ENCODE peak calls at places on chromosomes 3 and 15, in eight cellular contexts. Z is fibroblast of lung; M is thoracic aorta; I is heart left ventricle; B is mammary epithelial cell; E is body of pancreas; F is tibial artery; H is effector memory CD4-positive, alpha-beta T cell. Q is an unnamed sample. For H3K4me1, the result is how much of the 10 kb centered on the place peaks cover.

GRCh38 chr3:125107384-125107783 is 51.6 kb upstream of the HEG1 start:
- DNase-seq in E (no peak), F (no peak), M (no peak), H (no peak), I (no peak), Z (no peak), B (no peak), Q (no peak)

GRCh38 chr3:189355481-189356201 is 183.9 kb downstream of the TPRG1 start:
- DNase-seq in E (no peak), Z (peak), B (peak), M (no peak), F (no peak), I (no peak), H (no peak), Q (no peak)

GRCh38 chr3:9396301-9396631 is 1.1 kb upstream of the SETD5 start:
- DNase-seq in M (peak), Z (peak), I (no peak), E (peak), F (peak), H (peak), B (peak), Q (peak)

GRCh38 chr3:39809995-39810595 is 686 bp downstream of the MYRIP start:
- DNase-seq in E (peak), B (no peak), H (no peak), Z (no peak), M (no peak), F (no peak), I (no peak), Q (no peak)

GRCh38 chr3:18888370-18888769 is 259.9 kb upstream of the KCNH8 start:
- DNase-seq in E (no peak), H (no peak), I (no peak), M (no peak), B (no peak), Z (no peak), F (no peak), Q (no peak)

GRCh38 chr3:107928084-107928445 is 162.8 kb downstream of the CD47 start:
- DNase-seq in Z (peak), I (no peak), E (no peak), M (no peak), B (peak), H (no peak), F (no peak), Q (no peak)

GRCh38 chr15:80512729-80513670 is 108.8 kb downstream of the ARNT2 start:
- DNase-seq in I (no peak), H (no peak), F (no peak), M (no peak), Z (no peak), E (no peak), B (peak), Q (no peak)

GRCh38 chr3:197381371-197381770 is 83.0 kb upstream of the DLG1 start:
- DNase-seq in M (no peak), B (no peak), H (no peak), Z (no peak), I (no peak), F (peak), E (no peak), Q (no peak)

GRCh38 chr3:19886404-19886803 is 47.6 kb downstream of the EFHB start:
- DNase-seq in I (no peak), H (no peak), Z (no peak), E (no peak), F (no peak), B (peak), M (no peak), Q (no peak)

GRCh38 chr15:77546050-77546501 is 86.6 kb downstream of the LINGO1 start:
- DNase-seq in M (no peak), I (no peak), H (no peak), E (no peak), B (peak), Z (peak), F (no peak), Q (no peak)

GRCh38 chr3:108818404-108818803 is 4.2 kb upstream of the TRAT1 start:
- DNase-seq in F (no peak), H (peak), E (peak), I (no peak), B (peak), Z (peak), M (no peak), Q (no peak)

GRCh38 chr3:104907507-104907906 is 459.2 kb upstream of the ALCAM start:
- DNase-seq in I (no peak), F (no peak), H (no peak), E (no peak), B (peak), Z (peak), M (no peak), Q (no peak)

GRCh38 chr3:67832807-67833206 is 178.4 kb upstream of the SUCLG2 start:
- DNase-seq in Z (no peak), M (no peak), F (no peak), I (no peak), H (no peak), E (no peak), B (no peak), Q (no peak)

GRCh38 chr3:5021571-5022092 is 42.4 kb downstream of the BHLHE40 start:
- DNase-seq in E (no peak), I (no peak), F (no peak), Z (peak), H (no peak), M (no peak), B (peak), Q (no peak)

GRCh38 chr15:40776537-40777141 is 6.9 kb downstream of the C15orf62 start:
- DNase-seq in Z (peak), M (no peak), B (peak), F (no peak), E (peak), H (no peak), I (no peak), Q (peak)

GRCh38 chr3:37887062-37887461 is 25.4 kb downstream of the CTDSPL start:
- DNase-seq in H (no peak), M (no peak), I (no peak), E (no peak), F (no peak), Z (no peak), B (no peak), Q (peak)

GRCh38 chr15:77019476-77020331 is 24.8 kb downstream of the PSTPIP1 start:
- DNase-seq in H (no peak), B (peak), M (no peak), Z (peak), F (peak), I (peak), E (no peak), Q (no peak)

GRCh38 chr15:50012790-50013189 is 106.2 kb downstream of the ATP8B4 start:
- DNase-seq in B (no peak), Z (no peak), M (no peak), H (no peak), E (no peak), F (no peak), I (no peak), Q (no peak)

DNA sequence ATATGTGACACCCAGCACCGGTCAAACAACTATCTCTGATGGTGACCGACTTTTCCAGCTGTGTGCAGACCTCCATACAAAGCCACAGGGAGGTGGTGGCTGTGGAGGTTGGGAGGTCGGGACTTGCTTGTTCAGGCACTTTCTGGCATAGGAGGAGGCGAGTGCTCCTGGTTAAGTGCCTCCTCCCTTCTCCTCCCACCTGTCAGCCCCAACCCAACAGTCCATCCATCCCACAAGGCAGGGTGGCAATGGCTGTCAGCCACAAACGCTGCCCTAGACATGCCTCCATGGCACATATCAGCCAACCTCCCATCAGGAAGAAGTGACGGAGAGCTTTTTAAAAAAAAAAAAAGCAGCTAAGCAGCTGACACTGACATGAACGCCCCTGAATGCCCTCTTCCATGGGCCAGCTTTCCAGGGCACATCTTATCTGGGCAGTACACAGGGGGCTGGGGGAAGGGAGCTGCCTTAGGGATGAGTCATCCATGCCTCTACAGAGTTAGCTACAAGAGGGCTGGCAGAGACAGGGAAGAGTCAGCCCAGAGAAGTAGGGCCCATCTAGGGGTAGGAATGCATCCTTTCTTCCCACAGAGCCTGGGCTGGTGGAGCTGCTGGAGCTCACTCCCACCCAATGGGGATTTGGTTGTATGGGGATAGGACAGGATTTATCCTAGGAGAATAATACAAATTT is 41.2 kb downstream of the CCDC12 start:
- DNase-seq in I (peak), E (peak), Z (peak), B (peak), F (peak), H (no peak), M (peak), Q (peak)
- H3K4me1 ChIP-seq in I (half or more), E (half or more), Z (half or more), B (half or more), F (half or more), H (under half), M (half or more), Q (under half)

GRCh38 chr3:123606527-123606926 is 21.7 kb upstream of the HACD2 start:
- DNase-seq in H (no peak), M (no peak), B (no peak), E (no peak), Z (no peak), I (no peak), F (no peak), Q (no peak)
- H3K4me1 ChIP-seq in H (under half), M (under half), B (under half), E (under half), Z (under half), I (under half), F (under half), Q (under half)

GRCh38 chr3:42849017-42849416 is 26.7 kb downstream of the CYP8B1 start:
- DNase-seq in B (no peak), M (no peak), Z (no peak), H (no peak), I (no peak), F (no peak), E (no peak), Q (no peak)

GRCh38 chr3:42850263-42850662 is 25.4 kb downstream of the CYP8B1 start:
- DNase-seq in B (no peak), F (no peak), Z (no peak), I (no peak), M (no peak), E (no peak), H (no peak), Q (no peak)

GRCh38 chr3:42844815-42845214 is 30.9 kb downstream of the CYP8B1 start:
- DNase-seq in B (no peak), I (no peak), H (no peak), Z (no peak), M (no peak), F (no peak), E (no peak), Q (no peak)

GRCh38 chr3:42846682-42847522 is 28.8 kb downstream of the CYP8B1 start:
- DNase-seq in H (no peak), Z (no peak), E (peak), F (no peak), B (no peak), M (no peak), I (no peak), Q (no peak)

GRCh38 chr3:42847731-42848130 is 27.9 kb downstream of the CYP8B1 start:
- DNase-seq in Z (no peak), I (no peak), M (no peak), E (no peak), F (no peak), H (no peak), B (no peak), Q (no peak)
- H3K4me1 ChIP-seq in Z (under half), I (under half), M (under half), E (under half), F (half or more), H (under half), B (under half), Q (under half)

DNA sequence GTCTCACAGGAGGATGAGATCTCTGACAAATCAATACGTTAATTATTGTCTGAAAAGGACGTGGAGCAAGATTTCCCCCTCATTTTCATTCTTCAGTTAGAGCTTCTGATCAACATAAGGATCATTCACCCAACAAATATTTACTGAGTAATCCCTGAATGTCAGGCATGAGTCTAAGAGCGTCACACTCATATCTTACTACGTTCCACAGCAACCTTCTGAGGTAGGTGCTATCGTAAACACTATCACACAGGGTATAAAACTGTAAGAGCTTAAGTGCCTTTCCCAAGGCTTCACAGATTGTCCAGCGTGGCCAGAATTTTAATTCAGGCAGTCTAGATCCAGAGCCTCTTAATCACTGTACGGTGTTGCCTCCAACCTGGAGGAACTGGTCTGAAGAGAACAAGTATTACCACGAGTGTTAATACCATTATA is 10.6 kb upstream of the TM4SF1 start:
- DNase-seq in I (no peak), Z (peak), H (no peak), F (no peak), B (peak), E (no peak), M (no peak), Q (no peak)
- H3K4me1 ChIP-seq in I (under half), Z (under half), H (under half), F (under half), B (under half), E (half or more), M (under half), Q (under half)

DNA sequence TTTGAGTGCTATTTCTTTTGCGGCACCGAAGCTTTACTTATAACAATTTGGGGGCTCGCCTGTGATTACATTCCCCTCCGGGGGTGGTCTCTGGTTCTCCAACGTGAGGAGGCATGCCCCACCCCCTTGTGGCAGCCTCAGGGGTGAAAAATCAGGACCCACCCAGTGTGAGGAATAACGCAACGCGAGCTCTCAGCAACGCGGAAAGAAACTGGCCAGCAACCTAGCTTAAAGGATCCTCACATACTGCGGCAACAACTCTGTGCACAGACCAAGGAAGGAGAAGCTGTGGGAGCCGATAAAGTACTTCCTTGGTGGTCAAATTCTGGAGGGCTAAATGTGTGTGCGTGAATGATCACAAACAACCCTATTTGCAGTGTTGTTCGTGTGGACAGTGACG is 5.8 kb downstream of the IQCF1 start:
- DNase-seq in E (no peak), I (no peak), M (no peak), Z (no peak), H (no peak), B (no peak), F (no peak), Q (no peak)
- H3K4me1 ChIP-seq in E (under half), I (under half), M (under half), Z (under half), H (under half), B (under half), F (under half), Q (under half)

GRCh38 chr15:73599934-73600333 is 33.3 kb downstream of the NPTN start:
- DNase-seq in E (no peak), H (no peak), Z (peak), F (no peak), B (peak), I (no peak), M (no peak), Q (no peak)

GRCh38 chr15:73602444-73602843 is 30.7 kb downstream of the NPTN start:
- DNase-seq in E (no peak), B (no peak), F (no peak), M (no peak), I (no peak), H (no peak), Z (no peak), Q (no peak)

GRCh38 chr15:73600413-73601050 is 32.7 kb downstream of the NPTN start:
- DNase-seq in H (no peak), I (no peak), M (no peak), B (no peak), E (no peak), F (no peak), Z (no peak), Q (no peak)

GRCh38 chr15:73602992-73603391 is 30.2 kb downstream of the NPTN start:
- DNase-seq in B (no peak), E (no peak), I (no peak), F (no peak), H (no peak), M (no peak), Z (no peak), Q (no peak)

DNA sequence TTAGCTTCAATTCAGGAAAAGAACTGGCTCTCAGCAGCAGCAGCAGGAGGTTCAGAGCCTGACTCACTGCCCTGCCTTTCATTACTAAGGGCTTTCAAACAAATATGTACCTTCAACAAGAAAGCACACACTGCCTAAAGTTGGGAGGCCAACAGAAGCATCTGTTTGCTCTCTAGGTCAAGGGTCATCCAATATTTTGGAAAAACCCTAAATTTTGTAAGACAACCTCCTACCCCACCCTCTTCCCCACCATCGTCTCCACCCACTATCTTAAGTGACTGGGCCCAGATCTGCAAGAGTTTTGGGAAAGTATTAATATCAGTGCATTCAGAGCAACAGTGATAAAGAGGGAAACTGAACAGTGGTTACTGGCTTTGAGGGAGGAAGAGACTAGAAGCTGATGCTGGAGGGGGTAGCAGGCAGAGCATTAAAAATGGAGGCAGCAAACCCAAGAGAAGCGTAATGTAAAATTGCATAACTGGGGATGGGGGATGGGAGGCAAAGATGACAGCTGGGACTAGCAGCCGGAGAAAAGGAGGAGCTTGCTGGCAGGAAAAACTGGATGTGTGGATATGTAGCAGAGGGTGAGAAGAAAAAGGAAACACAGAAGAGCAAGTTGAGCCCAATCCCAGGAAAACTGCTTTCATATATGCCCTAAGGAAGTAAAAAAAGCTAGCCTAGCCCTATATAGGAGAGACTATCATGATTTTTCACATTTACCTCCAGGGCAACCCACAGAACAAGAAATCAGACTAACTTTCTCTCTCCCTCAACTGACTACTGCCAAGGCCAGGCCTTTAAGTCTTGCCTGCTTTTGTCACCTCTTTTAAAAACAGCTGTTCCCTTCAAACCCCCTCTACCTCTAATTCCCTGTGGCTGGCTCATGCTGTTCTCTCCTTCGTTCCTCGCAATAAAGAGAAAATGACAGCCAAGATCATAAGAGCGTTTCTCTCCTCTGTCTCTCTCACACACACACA is 31.5 kb downstream of the NPTN start:
- DNase-seq in F (no peak), E (peak), Z (peak), I (no peak), M (no peak), H (no peak), B (peak), Q (peak)
- H3K4me1 ChIP-seq in F (half or more), E (under half), Z (under half), I (half or more), M (half or more), H (under half), B (half or more), Q (under half)

DNA sequence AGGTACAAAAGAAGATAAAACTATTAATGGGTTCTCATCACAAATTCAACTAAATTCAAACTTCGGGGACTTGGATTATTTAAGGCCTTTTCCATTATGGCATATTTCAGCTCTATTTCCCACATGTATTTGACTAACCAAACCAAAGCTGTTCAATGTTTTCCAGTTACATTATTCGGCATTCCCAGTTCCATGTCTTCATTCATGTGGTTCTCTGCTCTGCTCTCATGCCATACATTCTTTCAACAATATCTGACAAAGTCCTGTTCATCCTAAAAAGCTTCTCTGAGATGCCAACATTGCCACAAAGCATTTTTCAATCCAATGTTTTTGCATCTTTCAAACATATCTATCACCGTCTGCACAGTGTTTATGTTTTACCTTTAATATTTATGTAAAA is 141.4 kb downstream of the GREM1 start:
- DNase-seq in M (no peak), E (no peak), F (no peak), H (no peak), I (no peak), Z (peak), B (no peak), Q (no peak)
- H3K4me1 ChIP-seq in M (under half), E (under half), F (under half), H (under half), I (under half), Z (under half), B (under half), Q (under half)

GRCh38 chr3:195125646-195126045 is 145.3 kb downstream of the XXYLT1 start:
- DNase-seq in F (no peak), M (no peak), E (no peak), H (no peak), B (no peak), I (no peak), Z (no peak), Q (no peak)

GRCh38 chr3:195122261-195122660 is 148.7 kb downstream of the XXYLT1 start:
- DNase-seq in M (no peak), Z (no peak), B (no peak), H (no peak), F (no peak), I (no peak), E (no peak), Q (no peak)

GRCh38 chr3:195123196-195123805 is 147.7 kb downstream of the XXYLT1 start:
- DNase-seq in M (no peak), E (no peak), Z (peak), F (no peak), B (no peak), H (no peak), I (no peak), Q (no peak)

GRCh38 chr3:195126073-195126605 is 144.8 kb downstream of the XXYLT1 start:
- DNase-seq in I (no peak), B (no peak), Z (no peak), E (no peak), F (no peak), H (no peak), M (no peak), Q (no peak)

DNA sequence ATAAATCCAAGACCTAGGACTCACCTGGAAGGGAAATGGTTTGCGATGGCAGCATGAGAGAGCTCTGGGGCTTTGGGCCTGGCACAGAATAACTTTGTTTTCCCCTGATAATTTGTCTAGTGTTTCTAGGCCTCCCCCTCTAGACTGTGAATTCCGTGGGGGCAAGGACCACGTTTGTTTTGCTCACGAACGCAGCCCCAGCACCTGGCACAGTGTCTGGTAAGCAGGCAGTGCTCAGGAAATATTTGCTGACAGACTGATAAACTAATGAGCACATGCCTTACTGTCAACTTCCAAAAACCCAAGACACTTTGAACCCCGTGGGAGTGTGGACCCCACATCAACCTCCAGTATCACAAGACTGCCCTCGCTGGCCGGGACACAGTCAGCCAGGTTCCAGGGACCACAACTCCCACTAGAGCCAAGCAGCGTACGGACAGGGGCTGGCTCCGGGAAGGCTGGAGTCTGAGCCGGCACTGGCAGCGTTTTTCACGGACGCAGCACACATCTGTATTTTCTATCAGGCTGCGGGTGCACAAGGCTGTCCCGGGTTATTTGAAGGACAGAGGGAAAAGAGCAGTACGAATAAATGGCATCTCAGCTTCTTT is 146.5 kb downstream of the XXYLT1 start:
- DNase-seq in Z (no peak), E (no peak), H (no peak), F (no peak), B (no peak), I (no peak), M (no peak), Q (no peak)
- H3K4me1 ChIP-seq in Z (under half), E (under half), H (under half), F (under half), B (under half), I (under half), M (under half), Q (under half)